ENCODE peak calls at places on chromosomes 6 and 20, in nine cellular contexts. N, E, D, O, Q, W, G, T and K are unnamed samples.

GRCh38 chr20:48260370-48260769 is 475.1 kb upstream of the SULF2 start:
- DNase-seq in N (no peak), T (peak), G (no peak), W (no peak), D (no peak), E (no peak), Q (no peak), O (no peak), K (no peak)

GRCh38 chr6:106168097-106168888 is 82.2 kb downstream of the PRDM1 start:
- DNase-seq in E (no peak), D (no peak), O (no peak), T (no peak), W (no peak), N (no peak), G (no peak), Q (no peak), K (no peak)

GRCh38 chr20:3473944-3474343 is 3.1 kb downstream of the ATRN start:
- DNase-seq in O (no peak), T (no peak), E (no peak), N (no peak), Q (no peak), G (no peak), W (no peak), D (no peak), K (no peak)

GRCh38 chr6:1987640-1988039 is 257.8 kb downstream of the GMDS start:
- DNase-seq in D (no peak), E (no peak), N (no peak), O (no peak), W (no peak), T (no peak), Q (peak), G (peak), K (no peak)

GRCh38 chr6:37781788-37782187 is 37.7 kb upstream of the ZFAND3 start:
- DNase-seq in T (no peak), O (no peak), D (no peak), G (no peak), Q (no peak), W (no peak), N (no peak), E (no peak), K (no peak)

GRCh38 chr20:61123751-61124368 is 128.2 kb upstream of the CDH4 start:
- DNase-seq in O (no peak), N (no peak), E (no peak), D (no peak), T (peak), G (no peak), Q (no peak), W (no peak), K (no peak)

GRCh38 chr6:39076993-39077535 is 28.5 kb downstream of the GLP1R start:
- DNase-seq in O (no peak), G (no peak), N (no peak), Q (no peak), D (no peak), T (no peak), E (no peak), W (no peak), K (no peak)

GRCh38 chr6:166221040-166221439 is 53.4 kb upstream of the TBXT start:
- DNase-seq in D (no peak), Q (no peak), G (no peak), W (no peak), E (no peak), N (no peak), O (no peak), T (no peak), K (no peak)

GRCh38 chr6:144220031-144220790 is 64.9 kb upstream of the UTRN start:
- DNase-seq in N (no peak), T (no peak), G (no peak), W (no peak), E (no peak), Q (no peak), O (no peak), D (no peak), K (no peak)

GRCh38 chr6:72367439-72367838 is 254.4 kb upstream of the KCNQ5 start:
- DNase-seq in O (no peak), T (no peak), E (no peak), W (no peak), N (no peak), Q (no peak), D (no peak), G (no peak), K (no peak)
- TF ChIP-seq CTCF in O (no peak), T (no peak), E (no peak), W (no peak), N (no peak), Q (no peak), D (no peak), G (no peak), K (no peak)

GRCh38 chr20:15902493-15902892 is 670.8 kb downstream of the KIF16B start:
- DNase-seq in Q (no peak), G (no peak), N (no peak), D (no peak), W (no peak), E (peak), O (no peak), T (peak), K (no peak)
- TF ChIP-seq CTCF in Q (no peak), G (peak), N (no peak), D (no peak), W (no peak), E (peak), O (no peak), T (no peak), K (no peak)

GRCh38 chr6:3235486-3235885 is 8.0 kb upstream of the TUBB2B start:
- DNase-seq in D (no peak), G (no peak), O (no peak), T (no peak), E (no peak), W (no peak), Q (no peak), N (no peak), K (no peak)

GRCh38 chr6:3231213-3232016 is 4.0 kb upstream of the TUBB2B start:
- DNase-seq in O (no peak), D (peak), Q (peak), E (peak), N (peak), T (peak), W (peak), G (peak), K (no peak)

GRCh38 chr6:3235969-3236368 is 8.5 kb upstream of the TUBB2B start:
- DNase-seq in T (no peak), E (no peak), Q (no peak), G (no peak), N (no peak), O (no peak), W (no peak), D (no peak), K (no peak)

GRCh38 chr6:3232017-3232838 is 4.8 kb upstream of the TUBB2B start:
- DNase-seq in G (no peak), D (no peak), E (no peak), Q (no peak), O (no peak), N (no peak), W (no peak), T (no peak), K (no peak)

DNA sequence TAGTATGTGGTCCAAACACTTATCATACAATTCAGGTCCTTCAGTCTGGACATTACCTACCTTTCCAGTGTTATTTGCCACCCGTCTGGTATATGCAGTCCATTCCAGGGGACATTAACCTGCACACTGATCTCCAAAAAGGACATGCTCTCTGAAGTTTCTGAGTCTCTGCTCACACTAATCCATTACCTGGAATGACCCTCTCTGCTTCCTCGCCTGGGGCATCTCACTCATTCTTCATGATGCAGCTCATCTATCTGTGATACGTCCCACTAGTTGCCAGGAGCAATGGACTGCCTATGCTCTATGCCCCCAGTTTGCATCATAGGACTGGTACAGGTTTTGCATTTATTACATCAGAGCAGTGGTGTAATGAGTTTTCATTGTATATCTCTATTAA is 5.9 kb upstream of the TUBB2B start:
- DNase-seq in O (no peak), W (no peak), G (no peak), Q (no peak), T (no peak), N (no peak), D (no peak), E (no peak), K (no peak)
- TF ChIP-seq CTCF in O (no peak), W (no peak), G (no peak), Q (no peak), T (no peak), N (no peak), D (no peak), E (no peak), K (no peak)

DNA sequence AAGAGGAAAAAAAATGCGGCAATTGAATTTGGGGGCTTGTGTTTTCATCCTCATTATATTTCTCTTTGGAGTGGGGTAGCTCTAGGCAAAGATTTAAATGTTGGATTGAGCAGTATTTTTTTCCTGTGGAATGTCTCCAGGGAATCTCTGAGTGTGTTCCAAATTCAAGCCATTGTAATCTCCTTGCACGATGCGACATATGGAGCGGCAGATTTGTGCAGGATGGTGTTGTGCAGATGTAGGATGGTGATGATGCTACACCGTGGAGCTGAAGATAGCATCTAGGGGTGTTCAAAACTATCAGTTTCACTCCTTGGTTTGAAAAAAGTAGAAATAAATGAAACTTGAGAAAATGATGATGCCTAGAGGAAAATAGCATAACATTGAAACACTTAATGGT is 777.5 kb upstream of the EPHA7 start:
- DNase-seq in W (no peak), N (no peak), E (no peak), Q (no peak), O (no peak), G (no peak), D (no peak), T (no peak), K (no peak)
- TF ChIP-seq CTCF in W (no peak), N (no peak), E (no peak), Q (no peak), O (no peak), G (no peak), D (no peak), T (no peak), K (no peak)

GRCh38 chr6:139877828-139878405 is 503.5 kb upstream of the CITED2 start:
- DNase-seq in N (no peak), Q (no peak), W (no peak), G (no peak), O (no peak), D (no peak), E (no peak), T (peak), K (peak)
- TF ChIP-seq CTCF in N (no peak), Q (no peak), W (no peak), G (no peak), O (no peak), D (no peak), E (no peak), T (no peak), K (no peak)

DNA sequence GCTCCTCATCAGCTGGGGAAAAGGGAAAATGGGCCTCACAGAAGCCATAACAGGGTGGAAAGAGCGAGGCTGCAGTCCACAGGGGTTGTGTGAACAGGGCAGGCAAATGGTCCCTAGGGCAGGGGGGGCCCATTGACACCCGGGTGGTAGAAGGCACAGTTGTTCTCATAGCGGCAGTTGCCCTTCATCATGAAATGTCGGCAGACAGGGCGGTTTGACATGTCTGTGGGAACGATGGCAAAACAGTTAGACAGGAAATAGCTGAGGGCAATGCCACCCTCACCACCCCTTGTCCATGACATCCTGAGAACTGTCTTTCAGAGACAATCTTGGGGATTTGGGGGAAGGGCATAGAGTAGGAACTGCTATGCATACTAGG is 15.6 kb downstream of the PPP1R10 start:
- DNase-seq in G (no peak), W (no peak), O (no peak), N (no peak), D (no peak), E (no peak), Q (no peak), T (no peak), K (no peak)
- TF ChIP-seq CTCF in G (no peak), W (no peak), O (no peak), N (no peak), D (no peak), E (no peak), Q (no peak), T (no peak), K (no peak)

DNA sequence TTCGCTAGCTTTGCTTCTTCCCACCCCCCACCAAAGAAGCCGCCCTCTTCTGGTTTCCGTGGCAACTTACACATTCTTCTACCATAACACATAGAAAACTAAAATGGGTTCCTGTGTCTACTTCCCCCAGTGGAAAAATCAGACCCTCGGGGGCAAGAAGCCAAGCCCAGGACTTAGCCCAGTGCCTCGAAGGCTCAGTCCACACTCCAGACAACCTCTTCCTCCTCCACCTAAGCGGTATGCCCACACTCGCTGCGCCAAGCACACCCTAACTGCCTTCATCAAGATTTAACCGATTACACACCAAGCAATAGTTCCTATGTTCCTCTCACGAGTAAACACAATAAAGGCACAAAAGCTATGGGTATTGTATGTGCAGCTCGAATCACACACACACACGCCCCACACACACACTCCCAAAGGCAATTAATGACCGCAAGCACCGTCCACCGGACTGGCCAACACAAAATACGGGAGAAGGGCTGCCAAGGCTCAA is 537 bp downstream of the PPIL4 start:
- DNase-seq in N (peak), Q (peak), O (peak), T (no peak), D (no peak), E (peak), W (peak), G (peak), K (peak)
- TF ChIP-seq CTCF in N (no peak), Q (no peak), O (no peak), T (no peak), D (no peak), E (no peak), W (no peak), G (no peak), K (no peak)

GRCh38 chr20:17858450-17859001 is 110.1 kb downstream of the SNX5 start:
- DNase-seq in W (peak), O (no peak), D (no peak), Q (no peak), T (no peak), G (no peak), E (no peak), N (no peak), K (peak)

GRCh38 chr20:17859002-17859615 is 109.5 kb downstream of the SNX5 start:
- DNase-seq in T (no peak), E (no peak), O (no peak), G (no peak), W (no peak), D (no peak), Q (no peak), N (no peak), K (peak)

GRCh38 chr20:17860306-17861197 is 108.0 kb downstream of the SNX5 start:
- DNase-seq in N (no peak), T (no peak), O (no peak), E (no peak), W (no peak), D (no peak), G (no peak), Q (no peak), K (peak)

GRCh38 chr20:17857639-17858449 is 110.8 kb downstream of the SNX5 start:
- DNase-seq in E (no peak), G (no peak), Q (no peak), D (no peak), W (no peak), O (no peak), T (no peak), N (no peak), K (peak)

GRCh38 chr20:17859616-17860232 is 108.9 kb downstream of the SNX5 start:
- DNase-seq in N (no peak), E (no peak), D (no peak), Q (no peak), T (peak), W (no peak), G (no peak), O (no peak), K (no peak)
- TF ChIP-seq CTCF in N (no peak), E (no peak), D (no peak), Q (no peak), T (no peak), W (no peak), G (no peak), O (no peak), K (no peak)